ENCODE peak calls at places on chromosome 18, in five cellular contexts. B is lower lobe of right lung, O is ovary, I is OCI-LY7, A is lower leg skin. C is an unnamed sample.

GRCh38 chr18:74817576-74817975 is 219.9 kb downstream of the ZNF407 start:
- DNase-seq in A (no peak), O (no peak), I (no peak), B (no peak), C (no peak)

GRCh38 chr18:32469691-32470131 is 971 bp downstream of the GAREM1 start:
- DNase-seq in I (no peak), B (no peak), A (no peak), O (no peak), C (no peak)

GRCh38 chr18:74139888-74140287 is 7.7 kb downstream of the FBXO15 start:
- DNase-seq in I (no peak), O (no peak), B (no peak), A (no peak), C (no peak)

GRCh38 chr18:58186258-58186948 is 142.4 kb downstream of the NEDD4L start:
- DNase-seq in A (no peak), I (no peak), O (no peak), B (peak), C (no peak)

GRCh38 chr18:22170421-22171262 is 1.3 kb downstream of the GATA6 start:
- DNase-seq in O (peak), B (peak), A (no peak), I (no peak), C (no peak)

GRCh38 chr18:58570360-58571064 is 58.4 kb downstream of the ALPK2 start:
- DNase-seq in A (no peak), O (no peak), B (no peak), I (no peak), C (no peak)

GRCh38 chr18:70981400-70982140 is 692.7 kb downstream of the SOCS6 start:
- DNase-seq in B (no peak), A (no peak), I (no peak), O (no peak), C (no peak)

GRCh38 chr18:75115514-75115913 is 93.4 kb downstream of the PTGR3 start:
- DNase-seq in O (no peak), I (no peak), A (no peak), B (no peak), C (no peak)

GRCh38 chr18:58168986-58169385 is 125.0 kb downstream of the NEDD4L start:
- DNase-seq in O (no peak), A (no peak), B (no peak), I (no peak), C (no peak)

GRCh38 chr18:51009071-51009470 is 20.9 kb upstream of the SMAD4 start:
- DNase-seq in I (no peak), B (no peak), A (no peak), O (no peak), C (no peak)

GRCh38 chr18:13455960-13456471 is 237.5 kb downstream of the LDLRAD4 start:
- DNase-seq in A (no peak), O (no peak), I (peak), B (no peak), C (no peak)

GRCh38 chr18:73047688-73048087 is 179.9 kb upstream of the NETO1 start:
- DNase-seq in I (no peak), B (no peak), O (no peak), A (no peak), C (no peak)

GRCh38 chr18:75244336-75244735 is 33.7 kb downstream of the TSHZ1 start:
- DNase-seq in O (no peak), A (no peak), B (no peak), I (no peak), C (no peak)

GRCh38 chr18:47754311-47755101 is 176.0 kb downstream of the SMAD2 start:
- DNase-seq in B (no peak), A (no peak), O (no peak), I (peak), C (no peak)

GRCh38 chr18:61333746-61334490 is 688 bp downstream of the CDH20 start:
- DNase-seq in A (no peak), O (no peak), I (no peak), B (no peak), C (no peak)

GRCh38 chr18:30094556-30094955 is 948.0 kb downstream of the DSC3 start:
- DNase-seq in O (no peak), A (no peak), B (no peak), I (no peak), C (no peak)

GRCh38 chr18:47323158-47323557 is 71.7 kb upstream of the SKOR2 start:
- DNase-seq in B (no peak), A (no peak), O (no peak), I (no peak), C (no peak)

GRCh38 chr18:51051105-51051712 is 21.2 kb downstream of the SMAD4 start:
- DNase-seq in I (peak), A (no peak), B (no peak), O (no peak), C (no peak)

GRCh38 chr18:56139792-56140254 is 498.6 kb downstream of the TXNL1 start:
- DNase-seq in I (no peak), B (no peak), O (peak), A (no peak), C (no peak)

GRCh38 chr18:23495723-23496440 is 7.4 kb upstream of the RMC1 start:
- DNase-seq in O (no peak), I (no peak), B (no peak), A (no peak), C (no peak)

GRCh38 chr18:7596133-7596532 is 29.0 kb downstream of the PTPRM start:
- DNase-seq in O (no peak), A (no peak), I (no peak), B (no peak), C (no peak)

GRCh38 chr18:36294031-36294430 is 3.5 kb upstream of the FHOD3 start:
- DNase-seq in A (no peak), B (no peak), O (no peak), I (no peak), C (no peak)

GRCh38 chr18:62991959-62992358 is 276.6 kb downstream of the PHLPP1 start:
- DNase-seq in O (no peak), B (no peak), I (no peak), A (no peak), C (no peak)

GRCh38 chr18:64254399-64255093 is 105.7 kb upstream of the LINC00305 start:
- DNase-seq in I (no peak), O (no peak), A (no peak), B (no peak), C (no peak)

DNA sequence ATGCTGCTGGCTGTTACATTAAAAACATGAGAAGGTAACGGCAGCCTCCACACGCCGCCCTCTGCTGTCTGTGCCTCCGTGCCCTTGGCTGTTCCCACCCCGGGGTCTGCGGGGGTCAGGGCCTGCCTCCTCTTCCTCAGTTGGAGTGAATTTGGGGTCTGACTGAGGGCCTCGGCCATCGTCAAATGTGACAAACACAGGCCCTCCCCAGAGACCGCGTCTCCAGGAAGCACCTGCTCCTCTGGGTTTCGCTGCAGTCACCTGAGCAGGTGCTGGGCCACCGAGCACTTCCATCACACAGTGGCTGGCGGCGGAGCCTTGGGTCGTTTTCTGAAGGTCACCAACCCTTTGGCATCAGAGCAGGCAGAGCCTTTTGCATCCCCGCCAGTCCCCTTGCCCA is 70.9 kb downstream of the NFATC1 start:
- DNase-seq in O (no peak), A (no peak), B (no peak), I (peak), C (no peak)
- H3K4me3 ChIP-seq in O (no peak), A (no peak), B (no peak), I (peak), C (no peak)

DNA sequence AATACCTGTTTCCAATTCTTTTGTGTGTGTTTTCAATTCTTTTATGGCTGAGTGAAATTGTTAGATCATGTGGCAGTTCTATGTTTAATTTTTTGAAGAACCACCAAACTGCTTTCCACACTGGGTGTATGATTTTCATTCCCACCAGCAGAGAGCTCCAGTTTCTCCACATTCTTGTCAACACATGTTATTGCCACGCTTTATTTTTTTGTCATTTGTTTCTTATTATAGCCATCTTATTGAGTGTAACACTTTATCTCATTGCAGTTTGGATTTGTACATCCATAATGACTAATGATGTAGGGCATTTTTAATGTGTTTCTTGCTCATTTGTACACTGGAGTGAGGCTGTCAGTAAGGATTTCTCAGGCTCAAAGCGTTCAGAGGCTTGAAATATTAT is 184.3 kb downstream of the PIEZO2 start:
- DNase-seq in O (no peak), I (no peak), A (no peak), B (no peak), C (no peak)
- TF ChIP-seq CTCF in O (no peak), I (no peak), A (no peak), B (no peak), C (no peak)

GRCh38 chr18:79252904-79253633 is 142.7 kb upstream of the NFATC1 start:
- DNase-seq in I (no peak), B (no peak), O (peak), A (no peak), C (no peak)
- H3K4me3 ChIP-seq in I (no peak), B (no peak), O (no peak), A (no peak), C (peak)

GRCh38 chr18:26840965-26841364 is 24.5 kb downstream of the AQP4 start:
- DNase-seq in I (no peak), B (no peak), A (no peak), O (no peak), C (no peak)
- TF ChIP-seq CTCF in I (no peak), B (no peak), A (no peak), O (no peak), C (no peak)

GRCh38 chr18:37565985-37566478 is 434 bp upstream of the CELF4 start:
- DNase-seq in A (no peak), B (no peak), O (peak), I (no peak), C (no peak)

GRCh38 chr18:37568671-37569070 is 3.1 kb upstream of the CELF4 start:
- DNase-seq in B (no peak), I (no peak), O (no peak), A (no peak), C (no peak)

GRCh38 chr18:37567994-37568359 is 2.4 kb upstream of the CELF4 start:
- DNase-seq in B (no peak), I (no peak), A (no peak), O (no peak), C (no peak)

GRCh38 chr18:37566479-37567060 is 972 bp upstream of the CELF4 start:
- DNase-seq in O (no peak), B (no peak), A (no peak), I (no peak), C (no peak)

GRCh38 chr18:37567061-37567993 is 1.7 kb upstream of the CELF4 start:
- DNase-seq in I (no peak), A (no peak), O (no peak), B (no peak), C (no peak)
- H3K4me3 ChIP-seq in I (no peak), A (peak), O (peak), B (peak), C (peak)

GRCh38 chr18:49728542-49728941 is 84.8 kb downstream of the ACAA2 start:
- DNase-seq in I (peak), A (no peak), O (peak), B (peak), C (no peak)
- TF ChIP-seq CTCF in I (peak), A (no peak), O (no peak), B (peak), C (no peak)

GRCh38 chr18:34647251-34647650 is 62.8 kb upstream of the DTNA start:
- DNase-seq in I (peak), A (no peak), O (no peak), B (no peak), C (no peak)
- H3K4me3 ChIP-seq in I (peak), A (no peak), O (no peak), B (no peak), C (no peak)

C was measured in tibial nerve.